ENCODE peak calls at places on chromosomes 2 and 18, in four cellular contexts. Y is mesenchymal stem cell; N is CD4-positive, CD25-positive, alpha-beta regulatory T cell; B is WERI-Rb-1. C is an unnamed sample. For H3K9me3 and H3K36me3, the result is how much of the 10 kb centered on the place peaks cover.

GRCh38 chr2:84904717-84905174 is 710 bp upstream of the TMSB10 start:
- DNase-seq in Y (peak), N (peak), B (peak), C (peak)

GRCh38 chr2:31533036-31533435 is 47.7 kb downstream of the SRD5A2 start:
- DNase-seq in Y (no peak), N (no peak), B (no peak), C (no peak)

GRCh38 chr2:45242161-45242741 is 233.0 kb upstream of the SIX2 start:
- DNase-seq in Y (peak), N (no peak), B (peak), C (no peak)

GRCh38 chr2:38168710-38169480 is 92.9 kb upstream of the CYP1B1 start:
- DNase-seq in Y (peak), N (no peak), B (no peak), C (no peak)

GRCh38 chr2:184004289-184004944 is 593.9 kb upstream of the ZNF804A start:
- DNase-seq in Y (no peak), N (no peak), B (no peak), C (no peak)

GRCh38 chr2:173161040-173161439 is 85.4 kb downstream of the MAP3K20 start:
- DNase-seq in Y (no peak), N (no peak), B (no peak), C (no peak)

GRCh38 chr2:199570957-199571356 is 113.2 kb upstream of the SATB2 start:
- DNase-seq in Y (no peak), N (no peak), B (no peak), C (no peak)

GRCh38 chr2:104976603-104977120 is 61.2 kb upstream of the MRPS9 start:
- DNase-seq in Y (no peak), N (peak), B (peak), C (peak)

GRCh38 chr2:172280820-172281454 is 146.4 kb upstream of the ITGA6 start:
- DNase-seq in Y (no peak), N (no peak), B (no peak), C (no peak)

GRCh38 chr18:57748770-57749603 is 54.1 kb downstream of the ATP8B1 start:
- DNase-seq in Y (peak), N (no peak), B (no peak), C (no peak)

GRCh38 chr2:233840520-233840919 is 13.8 kb downstream of the HJURP start:
- DNase-seq in Y (no peak), N (no peak), B (no peak), C (no peak)

GRCh38 chr2:197920581-197921213 is 116.3 kb downstream of the PLCL1 start:
- DNase-seq in Y (no peak), N (no peak), B (no peak), C (no peak)

GRCh38 chr2:223815186-223815883 is 22.0 kb downstream of the AP1S3 start:
- DNase-seq in Y (peak), N (no peak), B (no peak), C (no peak)

GRCh38 chr2:6148887-6149286 is 456.7 kb downstream of the SOX11 start:
- DNase-seq in Y (peak), N (no peak), B (no peak), C (no peak)

GRCh38 chr2:46364797-46365457 is 67.7 kb downstream of the EPAS1 start:
- DNase-seq in Y (peak), N (peak), B (peak), C (peak)

GRCh38 chr2:239583171-239583878 is 182.5 kb upstream of the HDAC4 start:
- DNase-seq in Y (no peak), N (no peak), B (no peak), C (no peak)

GRCh38 chr18:9594782-9595181 is 19.6 kb downstream of the PPP4R1 start:
- DNase-seq in Y (peak), N (peak), B (no peak), C (no peak)

GRCh38 chr2:119700866-119701265 is 21.9 kb downstream of the TMEM177 start:
- DNase-seq in Y (no peak), N (no peak), B (no peak), C (no peak)

GRCh38 chr2:25103287-25103871 is 61.5 kb downstream of the EFR3B start:
- DNase-seq in Y (peak), N (no peak), B (no peak), C (no peak)

GRCh38 chr18:79382681-79383387 is 12.9 kb upstream of the NFATC1 start:
- DNase-seq in Y (no peak), N (no peak), B (no peak), C (no peak)

GRCh38 chr18:77622009-77622692 is 372.5 kb downstream of the GALR1 start:
- DNase-seq in Y (no peak), N (peak), B (no peak), C (no peak)

GRCh38 chr18:59837586-59837985 is 62.2 kb upstream of the PMAIP1 start:
- DNase-seq in Y (peak), N (peak), B (peak), C (peak)

GRCh38 chr2:172908275-172908674 is 167.4 kb upstream of the MAP3K20 start:
- DNase-seq in Y (no peak), N (no peak), B (no peak), C (no peak)

GRCh38 chr2:15814406-15814805 is 125.9 kb upstream of the MYCN start:
- DNase-seq in Y (no peak), N (no peak), B (no peak), C (no peak)

GRCh38 chr2:25342372-25343186 is 854 bp upstream of the DNMT3A start:
- DNase-seq in Y (peak), N (peak), B (peak), C (peak)

GRCh38 chr2:158686166-158686792 is 108.8 kb upstream of the DAPL1 start:
- DNase-seq in Y (no peak), N (no peak), B (no peak), C (no peak)

GRCh38 chr2:113848758-113849460 is 41.0 kb upstream of the ACTR3 start:
- DNase-seq in Y (no peak), N (no peak), B (no peak), C (no peak)

GRCh38 chr2:242052421-242052820 is 182.9 kb downstream of the RTP5 start:
- DNase-seq in Y (no peak), N (no peak), B (no peak), C (no peak)

GRCh38 chr2:47193607-47194006 is 38.5 kb upstream of the STPG4 start:
- DNase-seq in Y (peak), N (no peak), B (no peak), C (no peak)

GRCh38 chr2:186733414-186733813 is 39.6 kb downstream of the FAM171B start:
- DNase-seq in Y (no peak), N (no peak), B (no peak), C (no peak)

GRCh38 chr2:186737737-186738508 is 44.1 kb downstream of the FAM171B start:
- DNase-seq in Y (no peak), N (no peak), B (no peak), C (no peak)

GRCh38 chr2:186734957-186735734 is 41.3 kb downstream of the FAM171B start:
- DNase-seq in Y (no peak), N (no peak), B (no peak), C (no peak)

GRCh38 chr2:186728631-186729030 is 34.8 kb downstream of the FAM171B start:
- DNase-seq in Y (no peak), N (no peak), B (no peak), C (no peak)

GRCh38 chr2:186732843-186733242 is 39.0 kb downstream of the FAM171B start:
- DNase-seq in Y (no peak), N (no peak), B (no peak), C (no peak)
- H3K9me3 ChIP-seq in Y (under half), N (under half), B (under half), C (under half)

GRCh38 chr2:924701-925100 is 25.9 kb upstream of the SNTG2 start:
- DNase-seq in Y (no peak), N (no peak), B (no peak), C (no peak)
- H3K36me3 ChIP-seq in Y (under half), N (under half), B (under half), C (under half)

GRCh38 chr18:44324361-44324760 is 356.3 kb upstream of the SETBP1 start:
- DNase-seq in Y (no peak), N (no peak), B (no peak), C (no peak)
- H3K9me3 ChIP-seq in Y (under half), N (under half), B (under half), C (under half)

GRCh38 chr18:46556590-46557206 is 100.3 kb downstream of the LOXHD1 start:
- DNase-seq in Y (no peak), N (no peak), B (no peak), C (no peak)

GRCh38 chr18:46562674-46563192 is 94.3 kb downstream of the LOXHD1 start:
- DNase-seq in Y (no peak), N (no peak), B (no peak), C (no peak)

GRCh38 chr18:46559946-46560670 is 96.9 kb downstream of the LOXHD1 start:
- DNase-seq in Y (no peak), N (no peak), B (no peak), C (no peak)

GRCh38 chr18:46560671-46561045 is 96.4 kb downstream of the LOXHD1 start:
- DNase-seq in Y (no peak), N (no peak), B (no peak), C (no peak)

GRCh38 chr18:46559296-46559695 is 97.7 kb downstream of the LOXHD1 start:
- DNase-seq in Y (no peak), N (no peak), B (no peak), C (no peak)
- H3K36me3 ChIP-seq in Y (under half), N (under half), B (under half), C (under half)